ENCODE peak calls at places on chromosomes 2 and 18, in nine cellular contexts. One of them, this sample, is unnamed. For H3K4me1 and H3K36me3, the result is how much of the 10 kb centered on the place peaks cover.

GRCh38 chr2:176159678-176160250 is 2.7 kb downstream of the HOXD3 start:
- DNase-seq in DND-41: no peak
- DNase-seq in H1: no peak
- DNase-seq in prostate gland: no peak
- DNase-seq in IMR-90: no peak
- DNase-seq in mammary epithelial cell: no peak
- DNase-seq in uterus: no peak
- DNase-seq in PC-9: no peak
- DNase-seq in neuronal stem cell: no peak
- DNase-seq in this sample: no peak

GRCh38 chr2:111900859-111901258 is 2.5 kb downstream of the MERTK start:
- DNase-seq in mammary epithelial cell: peak
- DNase-seq in H1: no peak
- DNase-seq in neuronal stem cell: no peak
- DNase-seq in PC-9: no peak
- DNase-seq in prostate gland: no peak
- DNase-seq in uterus: no peak
- DNase-seq in DND-41: no peak
- DNase-seq in IMR-90: peak
- DNase-seq in this sample: no peak

GRCh38 chr2:150663143-150663542 is 175.7 kb upstream of the RND3 start:
- DNase-seq in DND-41: peak
- DNase-seq in prostate gland: no peak
- DNase-seq in H1: no peak
- DNase-seq in mammary epithelial cell: peak
- DNase-seq in uterus: no peak
- DNase-seq in neuronal stem cell: no peak
- DNase-seq in PC-9: no peak
- DNase-seq in IMR-90: peak
- DNase-seq in this sample: no peak

GRCh38 chr2:61423714-61424113 is 47.2 kb downstream of the USP34 start:
- DNase-seq in uterus: no peak
- DNase-seq in H1: no peak
- DNase-seq in mammary epithelial cell: peak
- DNase-seq in IMR-90: peak
- DNase-seq in DND-41: no peak
- DNase-seq in PC-9: no peak
- DNase-seq in prostate gland: no peak
- DNase-seq in neuronal stem cell: no peak
- DNase-seq in this sample: no peak

GRCh38 chr2:202530038-202530437 is 104.7 kb upstream of the FAM117B start:
- DNase-seq in PC-9: no peak
- DNase-seq in prostate gland: no peak
- DNase-seq in DND-41: no peak
- DNase-seq in H1: no peak
- DNase-seq in mammary epithelial cell: no peak
- DNase-seq in neuronal stem cell: no peak
- DNase-seq in uterus: no peak
- DNase-seq in IMR-90: no peak
- DNase-seq in this sample: no peak

GRCh38 chr2:19649107-19649506 is 252.7 kb downstream of the TTC32 start:
- DNase-seq in neuronal stem cell: no peak
- DNase-seq in H1: no peak
- DNase-seq in DND-41: no peak
- DNase-seq in PC-9: no peak
- DNase-seq in IMR-90: peak
- DNase-seq in prostate gland: no peak
- DNase-seq in mammary epithelial cell: peak
- DNase-seq in uterus: no peak
- DNase-seq in this sample: no peak

GRCh38 chr2:59182249-59182648 is 941.1 kb upstream of the FANCL start:
- DNase-seq in prostate gland: no peak
- DNase-seq in DND-41: peak
- DNase-seq in PC-9: no peak
- DNase-seq in uterus: no peak
- DNase-seq in H1: peak
- DNase-seq in mammary epithelial cell: no peak
- DNase-seq in neuronal stem cell: peak
- DNase-seq in IMR-90: peak
- DNase-seq in this sample: no peak

GRCh38 chr2:127659408-127660290 is 13.7 kb downstream of the GPR17 start:
- DNase-seq in uterus: peak
- DNase-seq in H1: no peak
- DNase-seq in DND-41: peak
- DNase-seq in mammary epithelial cell: no peak
- DNase-seq in PC-9: no peak
- DNase-seq in IMR-90: no peak
- DNase-seq in prostate gland: no peak
- DNase-seq in neuronal stem cell: no peak
- DNase-seq in this sample: no peak

GRCh38 chr2:861655-862355 is 88.8 kb upstream of the SNTG2 start:
- DNase-seq in mammary epithelial cell: no peak
- DNase-seq in H1: no peak
- DNase-seq in uterus: no peak
- DNase-seq in DND-41: peak
- DNase-seq in PC-9: no peak
- DNase-seq in prostate gland: no peak
- DNase-seq in neuronal stem cell: no peak
- DNase-seq in IMR-90: no peak
- DNase-seq in this sample: no peak

GRCh38 chr2:14514001-14514400 is 118.5 kb upstream of the LRATD1 start:
- DNase-seq in IMR-90: no peak
- DNase-seq in mammary epithelial cell: no peak
- DNase-seq in uterus: no peak
- DNase-seq in prostate gland: no peak
- DNase-seq in neuronal stem cell: no peak
- DNase-seq in PC-9: no peak
- DNase-seq in DND-41: no peak
- DNase-seq in H1: no peak
- DNase-seq in this sample: no peak

GRCh38 chr2:213848631-213849030 is 562.2 kb upstream of the VWC2L start:
- DNase-seq in uterus: no peak
- DNase-seq in DND-41: no peak
- DNase-seq in prostate gland: no peak
- DNase-seq in PC-9: no peak
- DNase-seq in H1: no peak
- DNase-seq in IMR-90: peak
- DNase-seq in mammary epithelial cell: peak
- DNase-seq in neuronal stem cell: no peak
- DNase-seq in this sample: no peak

GRCh38 chr2:62471404-62471803 is 34.6 kb downstream of the TMEM17 start:
- DNase-seq in neuronal stem cell: no peak
- DNase-seq in PC-9: no peak
- DNase-seq in prostate gland: no peak
- DNase-seq in DND-41: no peak
- DNase-seq in IMR-90: no peak
- DNase-seq in H1: no peak
- DNase-seq in mammary epithelial cell: no peak
- DNase-seq in uterus: no peak
- DNase-seq in this sample: no peak

GRCh38 chr2:187593697-187594096 is 39.5 kb upstream of the TFPI start:
- DNase-seq in neuronal stem cell: no peak
- DNase-seq in prostate gland: no peak
- DNase-seq in H1: no peak
- DNase-seq in uterus: no peak
- DNase-seq in IMR-90: peak
- DNase-seq in DND-41: no peak
- DNase-seq in PC-9: no peak
- DNase-seq in mammary epithelial cell: peak
- DNase-seq in this sample: no peak

GRCh38 chr18:67545681-67546080 is 29.2 kb upstream of the DSEL start:
- DNase-seq in neuronal stem cell: no peak
- DNase-seq in prostate gland: no peak
- DNase-seq in uterus: no peak
- DNase-seq in mammary epithelial cell: no peak
- DNase-seq in IMR-90: no peak
- DNase-seq in H1: no peak
- DNase-seq in PC-9: no peak
- DNase-seq in DND-41: no peak
- DNase-seq in this sample: no peak

DNA sequence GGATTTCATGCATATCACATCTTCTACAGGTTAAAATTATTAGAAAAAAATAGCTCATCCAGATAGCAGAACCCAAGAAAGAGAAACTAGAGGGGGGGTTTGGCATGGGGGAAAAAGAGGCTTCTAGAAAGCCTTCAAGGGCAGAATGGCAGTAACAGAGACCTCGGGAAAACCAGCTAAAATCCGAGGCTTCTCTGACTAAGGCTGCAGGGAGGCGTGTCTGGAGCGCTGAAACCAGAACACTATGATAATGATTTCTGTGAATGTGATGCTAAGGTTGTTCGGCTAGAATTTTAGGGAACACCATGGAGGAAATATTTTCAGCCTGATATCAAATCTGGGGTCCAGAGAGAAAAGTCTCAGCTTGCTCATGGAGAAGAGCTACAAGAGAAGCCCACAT is 73.0 kb downstream of the ATP8B1 start:
- DNase-seq in neuronal stem cell: no peak
- DNase-seq in IMR-90: no peak
- DNase-seq in mammary epithelial cell: no peak
- DNase-seq in PC-9: no peak
- DNase-seq in DND-41: no peak
- DNase-seq in H1: no peak
- DNase-seq in uterus: no peak
- DNase-seq in prostate gland: no peak
- DNase-seq in this sample: no peak
- H3K4me1 ChIP-seq in neuronal stem cell: under half
- H3K4me1 ChIP-seq in IMR-90: under half
- H3K4me1 ChIP-seq in mammary epithelial cell: under half
- H3K4me1 ChIP-seq in PC-9: under half
- H3K4me1 ChIP-seq in DND-41: under half
- H3K4me1 ChIP-seq in H1: under half
- H3K4me1 ChIP-seq in uterus: under half
- H3K4me1 ChIP-seq in prostate gland: under half
- H3K4me1 ChIP-seq in this sample: under half

GRCh38 chr18:9926977-9927376 is 13.2 kb downstream of the VAPA start:
- DNase-seq in neuronal stem cell: no peak
- DNase-seq in prostate gland: no peak
- DNase-seq in mammary epithelial cell: no peak
- DNase-seq in DND-41: no peak
- DNase-seq in PC-9: no peak
- DNase-seq in IMR-90: no peak
- DNase-seq in uterus: no peak
- DNase-seq in H1: no peak
- DNase-seq in this sample: no peak
- H3K4me3 ChIP-seq in neuronal stem cell: no peak
- H3K4me3 ChIP-seq in prostate gland: no peak
- H3K4me3 ChIP-seq in mammary epithelial cell: no peak
- H3K4me3 ChIP-seq in DND-41: no peak
- H3K4me3 ChIP-seq in PC-9: no peak
- H3K4me3 ChIP-seq in IMR-90: no peak
- H3K4me3 ChIP-seq in uterus: no peak
- H3K4me3 ChIP-seq in H1: no peak
- H3K4me3 ChIP-seq in this sample: no peak

GRCh38 chr18:70021498-70021897 is 73.8 kb upstream of the CD226 start:
- DNase-seq in mammary epithelial cell: no peak
- DNase-seq in neuronal stem cell: no peak
- DNase-seq in H1: no peak
- DNase-seq in uterus: no peak
- DNase-seq in prostate gland: no peak
- DNase-seq in DND-41: no peak
- DNase-seq in PC-9: no peak
- DNase-seq in IMR-90: no peak
- DNase-seq in this sample: no peak

GRCh38 chr18:70024829-70025228 is 77.2 kb upstream of the CD226 start:
- DNase-seq in H1: no peak
- DNase-seq in neuronal stem cell: no peak
- DNase-seq in mammary epithelial cell: no peak
- DNase-seq in PC-9: no peak
- DNase-seq in IMR-90: no peak
- DNase-seq in prostate gland: no peak
- DNase-seq in DND-41: no peak
- DNase-seq in uterus: no peak
- DNase-seq in this sample: no peak

GRCh38 chr18:70022636-70023035 is 75.0 kb upstream of the CD226 start:
- DNase-seq in H1: no peak
- DNase-seq in PC-9: no peak
- DNase-seq in neuronal stem cell: no peak
- DNase-seq in prostate gland: no peak
- DNase-seq in uterus: no peak
- DNase-seq in DND-41: no peak
- DNase-seq in mammary epithelial cell: no peak
- DNase-seq in IMR-90: no peak
- DNase-seq in this sample: no peak

GRCh38 chr18:70025580-70025979 is 77.9 kb upstream of the CD226 start:
- DNase-seq in uterus: no peak
- DNase-seq in mammary epithelial cell: no peak
- DNase-seq in neuronal stem cell: no peak
- DNase-seq in PC-9: no peak
- DNase-seq in DND-41: no peak
- DNase-seq in prostate gland: no peak
- DNase-seq in H1: no peak
- DNase-seq in IMR-90: no peak
- DNase-seq in this sample: no peak

GRCh38 chr18:70024088-70024487 is 76.4 kb upstream of the CD226 start:
- DNase-seq in prostate gland: no peak
- DNase-seq in PC-9: no peak
- DNase-seq in uterus: no peak
- DNase-seq in neuronal stem cell: no peak
- DNase-seq in H1: no peak
- DNase-seq in DND-41: no peak
- DNase-seq in IMR-90: no peak
- DNase-seq in mammary epithelial cell: no peak
- DNase-seq in this sample: no peak
- H3K36me3 ChIP-seq in prostate gland: under half
- H3K36me3 ChIP-seq in PC-9: under half
- H3K36me3 ChIP-seq in uterus: under half
- H3K36me3 ChIP-seq in neuronal stem cell: half or more
- H3K36me3 ChIP-seq in H1: under half
- H3K36me3 ChIP-seq in DND-41: half or more
- H3K36me3 ChIP-seq in IMR-90: under half
- H3K36me3 ChIP-seq in mammary epithelial cell: half or more
- H3K36me3 ChIP-seq in this sample: under half

GRCh38 chr2:138009622-138010021 is 45.3 kb downstream of the HNMT start:
- DNase-seq in neuronal stem cell: no peak
- DNase-seq in PC-9: no peak
- DNase-seq in IMR-90: no peak
- DNase-seq in DND-41: no peak
- DNase-seq in uterus: no peak
- DNase-seq in H1: no peak
- DNase-seq in mammary epithelial cell: no peak
- DNase-seq in prostate gland: no peak
- DNase-seq in this sample: no peak
- H3K4me1 ChIP-seq in neuronal stem cell: under half
- H3K4me1 ChIP-seq in PC-9: under half
- H3K4me1 ChIP-seq in IMR-90: under half
- H3K4me1 ChIP-seq in DND-41: under half
- H3K4me1 ChIP-seq in uterus: under half
- H3K4me1 ChIP-seq in H1: under half
- H3K4me1 ChIP-seq in mammary epithelial cell: under half
- H3K4me1 ChIP-seq in prostate gland: under half
- H3K4me1 ChIP-seq in this sample: under half

This sample was measured in CD8-positive, alpha-beta memory T cell.